ENCODE peak calls at places on chromosomes 3 and 15, in ten cellular contexts. S is mesendoderm, Y is spleen, T is suprapubic skin, K is NT2/D1, B is uterus, E is right cardiac atrium, I is IMR-90, O is mucosa of descending colon, A is A549. J is an unnamed sample. For H3K4me1, the result is how much of the 10 kb centered on the place peaks cover.

GRCh38 chr3:111729087-111729846 is 129.8 kb upstream of the PHLDB2 start:
- DNase-seq in S (no peak), Y (no peak), T (peak), K (no peak), B (peak), E (peak), I (peak), O (peak), A (no peak), J (peak)

GRCh38 chr3:126064627-126065258 is 19.2 kb downstream of the SLC41A3 start:
- DNase-seq in S (no peak), Y (no peak), T (no peak), K (no peak), B (no peak), E (no peak), I (no peak), O (no peak), A (no peak), J (no peak)

GRCh38 chr3:57555316-57555715 is 758 bp upstream of the PDE12 start:
- DNase-seq in S (no peak), Y (no peak), T (no peak), K (no peak), B (no peak), E (no peak), I (no peak), O (no peak), A (peak), J (no peak)

GRCh38 chr3:123769360-123769743 is 114.8 kb downstream of the MYLK start:
- DNase-seq in S (peak), Y (no peak), T (no peak), K (no peak), B (no peak), E (no peak), I (no peak), O (no peak), A (no peak), J (no peak)

GRCh38 chr3:154718716-154719115 is 288.7 kb upstream of the GPR149 start:
- DNase-seq in S (no peak), Y (no peak), T (no peak), K (no peak), B (no peak), E (no peak), I (no peak), O (no peak), A (no peak), J (no peak)

GRCh38 chr3:143090486-143090885 is 29.1 kb upstream of the CHST2 start:
- DNase-seq in S (peak), Y (no peak), T (no peak), K (no peak), B (no peak), E (no peak), I (no peak), O (no peak), A (no peak), J (peak)

GRCh38 chr15:63503739-63504246 is 600 bp upstream of the USP3 start:
- DNase-seq in S (peak), Y (peak), T (no peak), K (no peak), B (peak), E (peak), I (peak), O (peak), A (peak), J (no peak)

GRCh38 chr3:87350367-87351199 is 74.2 kb upstream of the POU1F1 start:
- DNase-seq in S (peak), Y (no peak), T (no peak), K (peak), B (no peak), E (no peak), I (peak), O (no peak), A (peak), J (peak)

GRCh38 chr15:90711418-90711824 is 5.7 kb upstream of the BLM start:
- DNase-seq in S (no peak), Y (no peak), T (no peak), K (no peak), B (no peak), E (no peak), I (no peak), O (no peak), A (no peak), J (no peak)

GRCh38 chr3:42595682-42596081 is 4.8 kb upstream of the NKTR start:
- DNase-seq in S (peak), Y (no peak), T (no peak), K (no peak), B (no peak), E (no peak), I (no peak), O (no peak), A (no peak), J (no peak)

GRCh38 chr15:38398134-38398533 is 55.8 kb upstream of the FAM98B start:
- DNase-seq in S (peak), Y (no peak), T (no peak), K (no peak), B (no peak), E (peak), I (peak), O (no peak), A (no peak), J (no peak)

GRCh38 chr3:73547427-73548036 is 77.2 kb downstream of the PDZRN3 start:
- DNase-seq in S (no peak), Y (no peak), T (no peak), K (no peak), B (no peak), E (no peak), I (peak), O (no peak), A (no peak), J (no peak)

GRCh38 chr3:135040321-135041110 is 245.5 kb downstream of the EPHB1 start:
- DNase-seq in S (no peak), Y (no peak), T (no peak), K (no peak), B (no peak), E (no peak), I (no peak), O (no peak), A (no peak), J (no peak)

GRCh38 chr15:90807687-90808086 is 60.7 kb upstream of the FURIN start:
- DNase-seq in S (no peak), Y (no peak), T (no peak), K (no peak), B (no peak), E (no peak), I (no peak), O (no peak), A (no peak), J (no peak)

GRCh38 chr3:177377166-177377565 is 179.9 kb upstream of the TBL1XR1 start:
- DNase-seq in S (no peak), Y (no peak), T (peak), K (no peak), B (no peak), E (no peak), I (no peak), O (no peak), A (no peak), J (no peak)

GRCh38 chr15:63075072-63075995 is 32.8 kb downstream of the TPM1 start:
- DNase-seq in S (no peak), Y (no peak), T (no peak), K (no peak), B (peak), E (no peak), I (peak), O (no peak), A (no peak), J (no peak)

GRCh38 chr3:47870156-47870555 is 67.2 kb downstream of the DHX30 start:
- DNase-seq in S (no peak), Y (no peak), T (no peak), K (no peak), B (no peak), E (no peak), I (peak), O (no peak), A (no peak), J (no peak)

GRCh38 chr3:191774485-191774884 is 313.5 kb downstream of the PYDC2 start:
- DNase-seq in S (peak), Y (no peak), T (no peak), K (no peak), B (no peak), E (no peak), I (no peak), O (no peak), A (peak), J (no peak)

GRCh38 chr3:156694536-156694935 is 20.1 kb downstream of the TIPARP start:
- DNase-seq in S (no peak), Y (no peak), T (no peak), K (no peak), B (no peak), E (no peak), I (peak), O (no peak), A (no peak), J (no peak)
- H3K4me1 ChIP-seq in S (under half), Y (under half), T (under half), K (under half), B (under half), E (under half), I (under half), O (under half), A (half or more), J (under half)

DNA sequence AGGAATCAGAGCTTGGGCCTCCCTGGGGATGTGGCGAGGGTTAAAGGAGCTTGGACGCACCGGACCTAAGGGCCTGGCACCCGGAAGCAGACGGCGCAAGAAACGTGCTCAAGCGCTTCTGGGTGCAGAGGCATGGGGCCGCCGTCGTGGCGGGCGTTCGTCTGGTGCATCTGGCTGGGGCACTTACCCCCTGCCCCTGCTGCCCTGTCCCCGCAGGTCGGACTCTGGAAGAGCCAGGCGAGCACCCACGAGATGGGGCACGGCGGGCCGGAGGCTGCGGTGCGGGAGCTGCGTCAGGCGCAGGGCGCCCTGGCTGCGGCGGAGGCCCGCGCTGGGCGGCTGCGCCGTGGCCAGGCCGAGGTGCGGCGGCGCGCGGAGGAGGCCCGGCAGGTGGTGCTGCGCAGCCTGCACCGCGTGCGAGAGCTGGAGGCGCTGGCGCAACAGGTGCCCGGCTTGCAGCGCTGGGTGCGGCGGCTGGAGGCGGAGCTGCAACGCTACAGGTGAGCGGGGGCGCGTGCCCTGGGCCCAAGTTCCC is 2.5 kb downstream of the EFCC1 start:
- DNase-seq in S (no peak), Y (peak), T (no peak), K (no peak), B (no peak), E (no peak), I (no peak), O (peak), A (no peak), J (no peak)
- H3K4me1 ChIP-seq in S (under half), Y (under half), T (half or more), K (under half), B (under half), E (under half), I (under half), O (under half), A (under half), J (under half)

DNA sequence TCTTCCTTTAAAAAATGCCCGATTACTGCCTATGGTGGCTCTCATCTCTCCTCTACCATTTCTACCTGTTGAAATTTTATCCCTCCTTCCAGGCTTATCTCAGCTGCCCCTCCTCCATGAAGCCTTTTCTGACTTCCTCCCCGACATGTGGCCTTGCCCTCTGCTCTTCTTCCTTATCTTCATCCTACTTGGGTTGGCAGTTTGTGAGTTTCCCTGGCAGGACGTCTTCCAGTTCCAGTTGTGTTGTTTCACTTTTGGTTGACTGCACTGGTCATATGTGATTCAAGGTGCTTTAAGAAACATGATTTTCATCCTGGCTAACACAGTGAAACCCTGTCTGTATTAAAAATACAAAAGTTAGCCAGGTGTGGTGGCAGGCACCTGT is 4.4 kb downstream of the DLL4 start:
- DNase-seq in S (no peak), Y (no peak), T (no peak), K (no peak), B (no peak), E (no peak), I (no peak), O (no peak), A (no peak), J (no peak)
- H3K4me1 ChIP-seq in S (under half), Y (under half), T (under half), K (under half), B (under half), E (under half), I (under half), O (under half), A (under half), J (half or more)

DNA sequence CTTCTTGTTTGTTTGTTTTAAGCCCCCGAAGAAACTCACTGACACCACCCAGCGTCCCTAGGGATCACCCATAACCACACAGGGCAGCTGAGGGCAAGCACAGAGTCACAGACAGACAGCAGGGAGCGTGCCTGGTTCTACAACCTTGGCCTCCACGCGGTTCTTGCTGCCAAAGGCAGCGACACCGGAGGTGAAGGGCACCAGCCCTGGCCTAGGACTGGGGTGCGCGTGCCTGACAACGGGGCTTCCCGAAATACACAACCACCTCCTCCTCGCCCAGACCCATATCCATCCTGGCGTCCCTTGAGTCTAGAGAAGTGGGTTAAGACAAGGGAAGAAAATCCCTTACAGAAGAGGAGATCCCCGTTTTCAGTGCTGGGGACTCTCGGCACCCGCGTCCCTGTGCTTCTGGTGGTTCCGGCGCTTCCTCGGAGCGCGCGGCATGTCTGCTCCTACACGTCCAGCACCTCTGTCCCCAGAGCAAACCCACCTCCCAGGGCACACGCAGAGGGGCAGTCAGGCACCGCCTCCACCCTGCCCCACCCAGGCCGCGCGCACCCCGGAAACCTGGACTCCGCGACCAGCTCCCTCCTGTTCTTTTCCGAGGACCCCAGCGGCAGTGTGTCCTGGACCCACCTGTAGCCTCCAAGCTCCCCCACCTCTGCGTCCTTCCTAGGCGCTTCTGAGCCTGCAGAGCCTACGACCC is 911 bp downstream of the RFTN1 start:
- DNase-seq in S (peak), Y (peak), T (peak), K (no peak), B (peak), E (peak), I (no peak), O (peak), A (no peak), J (peak)
- H3K4me1 ChIP-seq in S (under half), Y (under half), T (under half), K (under half), B (under half), E (under half), I (under half), O (under half), A (under half), J (half or more)

GRCh38 chr15:40328711-40329240 is 5.3 kb downstream of the INAFM2 start:
- DNase-seq in S (no peak), Y (no peak), T (no peak), K (no peak), B (no peak), E (no peak), I (no peak), O (no peak), A (no peak), J (no peak)
- H3K4me1 ChIP-seq in S (under half), Y (under half), T (under half), K (under half), B (under half), E (under half), I (under half), O (under half), A (under half), J (half or more)

GRCh38 chr3:100630664-100631063 is 21.3 kb downstream of the ADGRG7 start:
- DNase-seq in S (peak), Y (no peak), T (no peak), K (peak), B (no peak), E (no peak), I (peak), O (no peak), A (no peak), J (no peak)
- H3K4me1 ChIP-seq in S (under half), Y (under half), T (under half), K (under half), B (under half), E (under half), I (under half), O (under half), A (under half), J (under half)

DNA sequence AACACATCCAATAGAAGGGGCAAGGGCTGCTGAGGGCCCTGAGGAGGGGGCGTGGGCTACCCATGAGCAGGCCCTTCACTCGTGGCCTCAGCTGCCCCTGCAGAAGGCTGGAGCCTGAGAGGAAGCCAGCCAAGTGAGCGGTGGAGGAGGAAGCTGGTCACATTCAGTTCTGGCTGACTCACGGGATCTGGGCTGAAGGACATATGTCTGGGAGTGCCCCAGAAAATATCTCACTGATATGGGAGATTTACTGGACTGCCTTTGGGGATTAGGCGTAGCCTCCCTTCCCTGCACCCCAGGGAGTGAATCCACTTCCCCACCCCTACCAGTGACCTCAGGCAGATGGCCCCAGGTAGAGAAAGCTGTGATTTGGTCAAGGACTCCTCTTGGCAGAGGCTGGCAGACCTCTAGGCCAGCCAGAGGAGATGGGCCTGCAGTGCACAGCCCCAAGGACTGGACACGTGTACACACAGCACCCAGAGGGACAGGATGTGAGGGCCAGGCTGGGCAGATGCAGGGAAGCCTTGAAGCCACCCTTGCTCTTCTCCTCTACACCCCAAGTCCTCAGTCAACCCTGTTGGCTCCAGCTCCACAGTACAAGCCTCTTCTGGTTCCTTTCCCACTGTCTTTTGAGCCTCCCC is 14.2 kb upstream of the ANKDD1A start:
- DNase-seq in S (no peak), Y (peak), T (peak), K (no peak), B (peak), E (peak), I (peak), O (peak), A (no peak), J (peak)
- H3K4me1 ChIP-seq in S (under half), Y (under half), T (half or more), K (under half), B (under half), E (under half), I (under half), O (under half), A (under half), J (half or more)

GRCh38 chr15:68815598-68815997 is 5.1 kb downstream of the ANP32A start:
- DNase-seq in S (no peak), Y (no peak), T (no peak), K (no peak), B (no peak), E (no peak), I (no peak), O (no peak), A (no peak), J (no peak)
- H3K4me1 ChIP-seq in S (under half), Y (under half), T (under half), K (under half), B (under half), E (under half), I (under half), O (under half), A (under half), J (half or more)

DNA sequence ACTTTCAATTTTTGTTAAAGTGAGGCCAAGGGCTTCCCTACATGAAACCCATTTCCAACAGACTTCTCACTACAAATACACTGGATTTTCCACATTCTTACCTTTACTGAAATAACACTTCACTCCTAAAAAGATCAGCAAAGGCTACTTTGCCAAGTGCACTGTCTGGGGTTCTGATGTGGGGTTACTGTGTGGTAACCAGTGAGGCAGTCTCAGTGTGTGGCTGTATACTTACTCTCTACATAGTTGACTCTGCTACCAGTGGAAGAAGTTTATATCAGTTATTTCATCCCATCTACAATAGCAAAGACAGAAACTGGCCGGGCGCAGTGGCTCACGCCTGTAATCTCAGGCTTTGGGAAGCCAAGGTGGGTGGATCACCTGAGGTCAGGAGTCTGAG is 5.6 kb downstream of the WDR82 start:
- DNase-seq in S (no peak), Y (no peak), T (no peak), K (no peak), B (no peak), E (no peak), I (no peak), O (no peak), A (no peak), J (no peak)
- H3K4me1 ChIP-seq in S (under half), Y (half or more), T (half or more), K (under half), B (under half), E (under half), I (under half), O (under half), A (under half), J (half or more)